ENCODE peak calls at places on chromosomes 4 and X, in five cellular contexts. L is IMR-90, D is K562, A is HEK293T, K is A549. F is an unnamed sample.

GRCh38 chr4:4866833-4867744 is 7.6 kb downstream of the MSX1 start:
- DNase-seq in L (no peak), D (peak), A (no peak), K (no peak), F (no peak)

GRCh38 chr4:187685247-187685646 is 310.3 kb upstream of the ZFP42 start:
- DNase-seq in L (no peak), D (no peak), A (no peak), K (no peak), F (no peak)

GRCh38 chrX:10198254-10198653 is 41.5 kb downstream of the CLCN4 start:
- DNase-seq in L (peak), D (no peak), A (no peak), K (no peak), F (no peak)

GRCh38 chr4:130233377-130234047 is 1137.6 kb downstream of the C4orf33 start:
- DNase-seq in L (no peak), D (no peak), A (no peak), K (no peak), F (no peak)

GRCh38 chrX:33109858-33110257 is 101.5 kb downstream of the DMD start:
- DNase-seq in L (no peak), D (no peak), A (no peak), K (no peak), F (peak)

GRCh38 chr4:73885570-73886230 is 16.5 kb downstream of the CXCL1 start:
- DNase-seq in L (no peak), D (no peak), A (no peak), K (peak), F (no peak)

GRCh38 chr4:88196523-88197185 is 38.2 kb upstream of the ABCG2 start:
- DNase-seq in L (no peak), D (no peak), A (no peak), K (no peak), F (no peak)

GRCh38 chr4:73606465-73606974 is 13.7 kb downstream of the RASSF6 start:
- DNase-seq in L (no peak), D (no peak), A (no peak), K (no peak), F (no peak)

GRCh38 chrX:83759872-83760271 is 101.1 kb upstream of the CYLC1 start:
- DNase-seq in L (peak), D (no peak), A (peak), K (peak), F (peak)

GRCh38 chr4:140254656-140255299 is 100.8 kb upstream of the MAML3 start:
- DNase-seq in L (no peak), D (no peak), A (no peak), K (no peak), F (no peak)

GRCh38 chr4:163157157-163157556 is 9.5 kb downstream of the NAF1 start:
- DNase-seq in L (peak), D (no peak), A (no peak), K (no peak), F (no peak)

GRCh38 chrX:16578218-16578617 is 71.7 kb upstream of the S100G start:
- DNase-seq in L (peak), D (no peak), A (no peak), K (no peak), F (no peak)

GRCh38 chr4:29224911-29225310 is 1495.3 kb upstream of the PCDH7 start:
- DNase-seq in L (no peak), D (no peak), A (no peak), K (no peak), F (no peak)

GRCh38 chr4:91064157-91064853 is 937.1 kb downstream of the CCSER1 start:
- DNase-seq in L (no peak), D (peak), A (peak), K (peak), F (peak)

GRCh38 chrX:153477039-153477438 is 6.7 kb upstream of the HAUS7 start:
- DNase-seq in L (peak), D (no peak), A (no peak), K (no peak), F (no peak)

GRCh38 chr4:78293841-78294301 is 236.7 kb downstream of the FRAS1 start:
- DNase-seq in L (peak), D (no peak), A (no peak), K (peak), F (no peak)

GRCh38 chr4:4217123-4217522 is 9.6 kb downstream of the OTOP1 start:
- DNase-seq in L (peak), D (no peak), A (no peak), K (no peak), F (no peak)

GRCh38 chr4:38819569-38819968 is 15.0 kb upstream of the TLR1 start:
- DNase-seq in L (peak), D (no peak), A (no peak), K (no peak), F (no peak)
- TF ChIP-seq BHLHE40 in L (no peak), D (no peak), A (no peak), K (no peak), F (no peak)

GRCh38 chrX:116824785-116825184 is 362.0 kb upstream of the CT83 start:
- DNase-seq in L (no peak), D (no peak), A (no peak), K (no peak), F (no peak)
- TF ChIP-seq BHLHE40 in L (no peak), D (no peak), A (no peak), K (no peak), F (no peak)

DNA sequence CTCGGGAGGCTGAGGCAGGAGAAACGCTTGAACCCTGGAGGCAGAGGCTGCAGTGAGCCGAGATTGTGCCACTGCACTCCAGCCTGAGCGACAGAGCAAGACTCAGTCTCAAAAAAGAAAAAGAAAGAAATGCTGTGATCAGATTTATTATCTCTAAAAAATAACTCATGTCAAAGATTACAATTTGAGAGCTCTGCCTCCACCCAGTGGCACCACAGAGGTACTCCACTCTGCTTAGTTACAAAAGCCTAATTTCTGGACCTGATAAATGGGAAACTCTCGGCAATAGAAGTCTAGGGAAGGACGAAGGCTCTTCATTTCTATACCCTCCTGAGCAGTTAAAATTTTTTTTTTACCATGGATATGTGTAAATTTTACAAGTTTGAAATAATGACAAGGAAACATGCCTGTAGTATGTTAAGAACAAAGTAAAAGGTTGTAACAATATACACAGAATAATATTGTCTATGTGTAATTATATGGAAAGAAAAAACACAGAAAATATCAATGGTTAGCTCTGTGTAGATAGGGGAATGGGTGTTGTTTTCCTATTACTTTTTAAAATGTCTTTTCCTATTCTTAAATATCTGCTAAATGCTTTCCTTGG is 149.8 kb downstream of the STIM2 start:
- DNase-seq in L (peak), D (peak), A (peak), K (peak), F (peak)
- TF ChIP-seq BHLHE40 in L (no peak), D (no peak), A (no peak), K (no peak), F (no peak)

GRCh38 chrX:48852857-48853256 is 17.4 kb upstream of the PCSK1N start:
- DNase-seq in L (no peak), D (no peak), A (no peak), K (no peak), F (no peak)

DNA sequence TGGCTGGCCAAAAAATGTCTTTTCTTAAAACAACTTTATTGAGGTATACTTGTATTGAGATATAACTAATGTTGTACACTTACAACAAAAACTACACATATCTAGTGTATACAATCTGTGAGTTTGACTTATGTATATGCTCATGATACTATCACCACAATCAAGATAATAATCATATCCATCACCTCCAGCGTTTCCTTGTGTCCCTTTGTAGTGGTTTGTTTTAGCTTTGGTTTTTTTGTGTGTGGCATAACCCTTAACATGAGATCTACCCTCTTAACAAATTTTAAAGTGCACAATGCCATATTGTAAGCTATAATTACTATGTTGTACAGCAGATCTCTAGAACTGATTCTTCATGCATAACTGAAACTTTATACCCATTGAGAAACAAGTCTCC is 13.4 kb upstream of the PCSK1N start:
- DNase-seq in L (no peak), D (no peak), A (no peak), K (no peak), F (no peak)
- TF ChIP-seq BHLHE40 in L (no peak), D (no peak), A (no peak), K (no peak), F (no peak)

DNA sequence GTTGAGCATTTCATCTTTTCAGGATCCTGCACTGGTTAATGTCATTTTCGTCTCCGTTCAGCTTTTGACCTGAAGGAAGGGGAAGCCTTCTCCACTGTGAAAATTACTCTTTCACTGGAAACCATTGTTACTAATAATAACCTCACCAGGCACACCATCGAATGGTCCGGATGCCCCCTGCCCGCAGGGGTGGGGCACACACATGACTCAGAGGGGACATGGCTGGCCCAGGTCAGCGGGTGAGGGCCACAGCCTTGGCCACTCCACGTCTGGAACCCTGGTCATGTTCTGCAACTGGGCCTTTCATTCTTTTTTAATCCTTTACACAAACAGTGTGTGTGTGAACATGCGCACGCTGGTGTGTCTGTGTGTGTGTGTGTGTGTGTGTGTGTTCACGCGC is 191.8 kb downstream of the BCOR start:
- DNase-seq in L (no peak), D (no peak), A (no peak), K (no peak), F (no peak)
- TF ChIP-seq BHLHE40 in L (no peak), D (no peak), A (no peak), K (no peak), F (no peak)

DNA sequence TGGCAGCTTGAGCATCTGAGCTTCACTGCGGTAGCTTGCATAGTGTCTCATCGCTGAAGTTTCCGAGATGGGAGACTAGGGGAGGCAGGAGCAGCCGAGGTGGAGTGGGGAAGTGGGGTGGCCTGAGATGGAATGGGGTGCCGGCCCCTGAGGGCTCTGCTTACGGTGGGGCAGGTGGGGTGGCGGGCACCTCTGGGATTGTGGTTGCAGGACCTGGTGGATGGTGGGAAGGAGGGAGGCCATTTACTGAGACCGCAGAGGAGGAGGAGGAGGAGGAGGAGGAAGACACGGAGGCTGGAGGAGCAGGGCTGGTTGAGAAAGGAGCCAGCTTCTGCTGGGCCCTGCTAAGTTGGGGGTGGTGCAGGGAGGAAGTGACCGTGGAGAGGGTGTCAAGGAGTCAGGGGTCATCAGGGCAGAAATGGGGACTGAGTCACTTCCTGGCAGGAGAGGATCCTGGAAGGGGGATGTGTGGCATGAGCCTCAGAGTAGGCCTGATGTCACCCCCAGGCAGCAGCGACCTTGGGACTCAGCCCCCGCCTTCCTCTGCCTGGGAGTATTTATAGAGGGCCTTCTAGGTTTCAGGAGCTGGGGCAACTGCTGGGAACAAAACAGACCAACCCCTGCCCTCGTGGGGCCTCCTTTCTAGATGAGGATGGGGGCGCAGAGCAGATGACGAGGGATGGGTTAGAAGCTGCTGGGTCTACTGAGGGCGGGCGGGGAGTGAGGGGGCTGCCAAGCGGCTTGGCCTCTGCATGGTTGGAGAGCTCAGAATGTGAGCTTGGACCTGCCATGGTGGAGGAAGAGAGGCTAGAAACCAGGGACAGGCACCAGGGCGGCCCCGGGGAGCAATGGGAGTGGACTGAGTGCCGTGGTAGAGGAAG is 213.4 kb upstream of the PSAPL1 start:
- DNase-seq in L (peak), D (peak), A (no peak), K (peak), F (peak)
- TF ChIP-seq BHLHE40 in L (no peak), D (no peak), A (no peak), K (no peak), F (no peak)

GRCh38 chr4:19958849-19959248 is 292.9 kb upstream of the SLIT2 start:
- DNase-seq in L (no peak), D (no peak), A (no peak), K (no peak), F (no peak)

DNA sequence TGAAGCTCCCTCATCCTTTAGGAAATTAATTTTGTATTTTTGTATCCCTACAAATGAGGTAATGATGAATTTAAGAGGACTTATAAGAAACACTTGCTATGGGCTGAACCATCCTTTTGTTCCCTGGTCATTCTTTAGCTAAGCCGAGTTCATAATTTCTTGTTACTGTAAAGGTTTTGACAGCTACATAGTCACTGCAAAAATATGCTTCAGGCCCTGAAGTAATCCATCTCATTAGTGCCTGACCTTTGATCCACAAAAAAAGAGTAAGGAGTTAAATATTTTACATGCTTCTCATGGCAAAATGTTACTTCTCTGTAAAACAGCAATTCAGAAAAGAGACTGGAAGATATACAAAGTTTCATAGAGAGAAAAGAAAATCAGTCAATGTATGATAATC is 290.6 kb upstream of the SLIT2 start:
- DNase-seq in L (peak), D (no peak), A (no peak), K (no peak), F (no peak)
- TF ChIP-seq BHLHE40 in L (no peak), D (no peak), A (no peak), K (no peak), F (no peak)

GRCh38 chrX:41596586-41596985 is 92.2 kb upstream of the GPR34 start:
- DNase-seq in L (peak), D (no peak), A (no peak), K (no peak), F (no peak)
- TF ChIP-seq BHLHE40 in L (no peak), D (no peak), A (no peak), K (no peak), F (no peak)

DNA sequence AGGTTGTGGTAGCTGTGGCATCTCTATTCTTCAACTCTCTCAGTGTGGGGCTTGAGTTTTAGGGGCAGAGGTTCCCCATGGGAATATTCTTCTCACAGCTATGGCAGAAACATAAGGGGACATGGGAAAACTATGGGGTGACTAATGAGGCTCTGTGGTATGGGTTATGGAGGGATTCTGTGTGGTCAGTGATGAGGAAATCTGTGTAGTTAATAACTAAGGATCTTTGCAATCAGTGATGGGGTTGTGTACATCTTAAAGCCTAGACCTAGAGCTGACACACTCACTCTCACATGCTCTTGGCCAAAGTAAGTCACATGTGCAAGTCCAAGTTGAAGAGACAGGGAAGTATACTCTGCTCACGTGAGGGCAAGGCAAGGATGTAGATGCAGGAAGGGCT is 86.4 kb upstream of the UXT start:
- DNase-seq in L (no peak), D (no peak), A (no peak), K (no peak), F (no peak)
- TF ChIP-seq BHLHE40 in L (no peak), D (no peak), A (no peak), K (no peak), F (no peak)

F was measured in HepG2.